ENCODE peak calls at places on chromosomes 11 and 22, in ten cellular contexts. N, E, K, Z, F, J, I, T, U and H are unnamed samples.

GRCh38 chr11:76783294-76783900 is at the start of gene TSKU:
- DNase-seq in N (no peak), E (peak), K (no peak), Z (no peak), F (no peak), J (no peak), I (no peak), T (no peak), U (peak), H (no peak)

GRCh38 chr11:62081378-62082291 is 42.2 kb upstream of the INCENP start:
- DNase-seq in N (peak), E (peak), K (peak), Z (peak), F (peak), J (peak), I (peak), T (peak), U (peak), H (peak)

GRCh38 chr22:42343551-42344081 is 73.2 kb upstream of the TCF20 start:
- DNase-seq in N (no peak), E (peak), K (no peak), Z (peak), F (no peak), J (no peak), I (no peak), T (peak), U (no peak), H (no peak)

GRCh38 chr11:27201454-27202302 is 161.1 kb downstream of the BBOX1 start:
- DNase-seq in N (peak), E (no peak), K (no peak), Z (no peak), F (peak), J (peak), I (peak), T (no peak), U (peak), H (no peak)

GRCh38 chr22:32695451-32695891 is 106.0 kb upstream of the TIMP3 start:
- DNase-seq in N (peak), E (no peak), K (no peak), Z (no peak), F (no peak), J (no peak), I (no peak), T (no peak), U (no peak), H (no peak)

GRCh38 chr22:42635531-42635930 is 4.9 kb downstream of the ATP5MGL start:
- DNase-seq in N (peak), E (no peak), K (no peak), Z (no peak), F (no peak), J (no peak), I (peak), T (no peak), U (peak), H (no peak)

GRCh38 chr11:13269775-13270174 is 7.8 kb upstream of the BMAL1 start:
- DNase-seq in N (peak), E (no peak), K (no peak), Z (no peak), F (no peak), J (no peak), I (no peak), T (no peak), U (no peak), H (no peak)

GRCh38 chr22:17789379-17790200 is 15.3 kb upstream of the BID start:
- DNase-seq in N (no peak), E (no peak), K (no peak), Z (no peak), F (no peak), J (no peak), I (no peak), T (no peak), U (no peak), H (peak)

GRCh38 chr22:23238707-23239106 is 58.4 kb downstream of the BCR start:
- DNase-seq in N (no peak), E (no peak), K (no peak), Z (no peak), F (no peak), J (no peak), I (no peak), T (no peak), U (no peak), H (no peak)

GRCh38 chr11:1014276-1014675 is 22.2 kb downstream of the MUC6 start:
- DNase-seq in N (no peak), E (no peak), K (no peak), Z (no peak), F (no peak), J (no peak), I (no peak), T (no peak), U (no peak), H (no peak)

GRCh38 chr22:39434243-39434653 is 22.6 kb upstream of the MGAT3 start:
- DNase-seq in N (no peak), E (no peak), K (no peak), Z (peak), F (no peak), J (no peak), I (peak), T (no peak), U (peak), H (peak)

GRCh38 chr11:12394601-12395000 is 17.2 kb downstream of the PARVA start:
- DNase-seq in N (no peak), E (no peak), K (no peak), Z (no peak), F (no peak), J (no peak), I (no peak), T (no peak), U (no peak), H (no peak)

GRCh38 chr22:17264321-17265052 is 45.3 kb upstream of the ADA2 start:
- DNase-seq in N (no peak), E (no peak), K (no peak), Z (peak), F (no peak), J (no peak), I (peak), T (no peak), U (no peak), H (no peak)

GRCh38 chr11:86919557-86920210 is 35.5 kb downstream of the FZD4 start:
- DNase-seq in N (peak), E (peak), K (peak), Z (peak), F (no peak), J (peak), I (no peak), T (no peak), U (no peak), H (no peak)

GRCh38 chr11:15774021-15774862 is 582.1 kb downstream of the SOX6 start:
- DNase-seq in N (no peak), E (no peak), K (no peak), Z (no peak), F (no peak), J (no peak), I (no peak), T (no peak), U (no peak), H (no peak)

GRCh38 chr11:120130176-120130980 is 7.5 kb downstream of the TRIM29 start:
- DNase-seq in N (no peak), E (no peak), K (no peak), Z (no peak), F (no peak), J (no peak), I (peak), T (no peak), U (no peak), H (no peak)

GRCh38 chr22:41445171-41446056 is 1.2 kb downstream of the TOB2 start:
- DNase-seq in N (no peak), E (no peak), K (peak), Z (peak), F (peak), J (peak), I (peak), T (peak), U (peak), H (no peak)

GRCh38 chr11:90468923-90469322 is 246.1 kb upstream of the CHORDC1 start:
- DNase-seq in N (no peak), E (no peak), K (no peak), Z (no peak), F (no peak), J (no peak), I (no peak), T (no peak), U (no peak), H (no peak)

GRCh38 chr11:64268687-64269379 is 15.6 kb downstream of the BAD start:
- DNase-seq in N (peak), E (no peak), K (peak), Z (peak), F (no peak), J (peak), I (peak), T (peak), U (peak), H (no peak)

GRCh38 chr11:67640021-67640757 is 626 bp upstream of the TBX10 start:
- DNase-seq in N (peak), E (no peak), K (peak), Z (peak), F (peak), J (peak), I (no peak), T (peak), U (peak), H (no peak)

GRCh38 chr11:127063191-127063590 is 62.6 kb upstream of the KIRREL3 start:
- DNase-seq in N (no peak), E (no peak), K (no peak), Z (no peak), F (no peak), J (no peak), I (no peak), T (no peak), U (no peak), H (no peak)

GRCh38 chr11:26583550-26583949 is 11.5 kb upstream of the MUC15 start:
- DNase-seq in N (no peak), E (no peak), K (no peak), Z (no peak), F (no peak), J (no peak), I (no peak), T (no peak), U (no peak), H (no peak)

GRCh38 chr11:57458410-57459111 is 1.8 kb upstream of the RTN4RL2 start:
- DNase-seq in N (no peak), E (no peak), K (peak), Z (no peak), F (peak), J (peak), I (peak), T (peak), U (peak), H (no peak)

GRCh38 chr11:117717485-117718314 is 79.3 kb downstream of the DSCAML1 start:
- DNase-seq in N (no peak), E (no peak), K (no peak), Z (peak), F (peak), J (no peak), I (peak), T (no peak), U (peak), H (no peak)

GRCh38 chr11:133197425-133197824 is 334.9 kb downstream of the OPCML start:
- DNase-seq in N (no peak), E (no peak), K (no peak), Z (no peak), F (no peak), J (no peak), I (no peak), T (no peak), U (no peak), H (no peak)

GRCh38 chr11:125494987-125495725 is 909 bp downstream of the FEZ1 start:
- DNase-seq in N (no peak), E (peak), K (no peak), Z (peak), F (no peak), J (no peak), I (peak), T (no peak), U (peak), H (no peak)

GRCh38 chr11:10601722-10602281 is 33.3 kb upstream of the LYVE1 start:
- DNase-seq in N (no peak), E (no peak), K (no peak), Z (no peak), F (no peak), J (no peak), I (peak), T (no peak), U (peak), H (no peak)

GRCh38 chr11:118979434-118979833 is 7.9 kb downstream of the FOXR1 start:
- DNase-seq in N (no peak), E (no peak), K (no peak), Z (no peak), F (no peak), J (no peak), I (no peak), T (no peak), U (no peak), H (no peak)

GRCh38 chr22:27032121-27032761 is 374.9 kb downstream of the MIAT start:
- DNase-seq in N (no peak), E (no peak), K (no peak), Z (peak), F (no peak), J (no peak), I (no peak), T (no peak), U (peak), H (peak)

GRCh38 chr11:43517518-43517917 is 158.8 kb downstream of the TTC17 start:
- DNase-seq in N (peak), E (no peak), K (no peak), Z (no peak), F (no peak), J (no peak), I (no peak), T (no peak), U (no peak), H (no peak)

GRCh38 chr11:111565111-111565720 is 24.7 kb downstream of the LAYN start:
- DNase-seq in N (peak), E (peak), K (peak), Z (peak), F (peak), J (peak), I (peak), T (peak), U (peak), H (no peak)

GRCh38 chr11:45457649-45458048 is 171.5 kb upstream of the SYT13 start:
- DNase-seq in N (peak), E (no peak), K (no peak), Z (no peak), F (no peak), J (no peak), I (no peak), T (no peak), U (peak), H (no peak)

GRCh38 chr11:109853156-109853776 is 239.9 kb upstream of the ZC3H12C start:
- DNase-seq in N (peak), E (peak), K (peak), Z (no peak), F (peak), J (peak), I (no peak), T (no peak), U (no peak), H (no peak)

GRCh38 chr22:38834215-38834953 is 9.4 kb downstream of the NPTXR start:
- DNase-seq in N (no peak), E (no peak), K (no peak), Z (no peak), F (no peak), J (no peak), I (no peak), T (no peak), U (no peak), H (no peak)

GRCh38 chr22:24796860-24797259 is 9.2 kb upstream of the SGSM1 start:
- DNase-seq in N (no peak), E (no peak), K (no peak), Z (no peak), F (no peak), J (no peak), I (no peak), T (no peak), U (no peak), H (no peak)

GRCh38 chr11:129992161-129992944 is 10.3 kb downstream of the PRDM10 start:
- DNase-seq in N (peak), E (peak), K (peak), Z (no peak), F (peak), J (peak), I (no peak), T (peak), U (no peak), H (peak)

GRCh38 chr11:121352301-121352891 is 59.8 kb downstream of the SC5D start:
- DNase-seq in N (no peak), E (no peak), K (no peak), Z (peak), F (no peak), J (no peak), I (no peak), T (no peak), U (no peak), H (no peak)